ENCODE peak calls at places on chromosomes 5 and 9, in ten cellular contexts. O is CD8-positive, alpha-beta T cell; K is mammary epithelial cell; V is IMR-90; M is mesendoderm; Y is pancreas; E is A549; U is testis; A is heart left ventricle; P is cardiac muscle cell. F is an unnamed sample.

GRCh38 chr9:130137870-130138653 is 34.1 kb upstream of the NCS1 start:
- DNase-seq in O (no peak), K (peak; percentile 97), V (peak; percentile 98), M (peak; percentile 89), Y (no peak), E (peak; percentile 51), U (no peak), A (peak; percentile 57), P (no peak), F (peak; percentile 97)

GRCh38 chr9:136018257-136019031 is 57.3 kb upstream of the UBAC1 start:
- DNase-seq in O (no peak), K (no peak), V (no peak), M (no peak), Y (peak; percentile 52), E (no peak), U (no peak), A (peak; percentile 6), P (no peak), F (no peak)

GRCh38 chr5:39167141-39167972 is 52.0 kb downstream of the FYB1 start:
- DNase-seq in O (no peak), K (no peak), V (peak; percentile 28), M (no peak), Y (no peak), E (peak; percentile 24), U (no peak), A (no peak), P (no peak), F (peak; percentile 22)

GRCh38 chr5:40551706-40552557 is 127.8 kb upstream of the PTGER4 start:
- DNase-seq in O (no peak), K (peak; percentile 85), V (peak; percentile 98), M (peak; percentile 19), Y (no peak), E (peak; percentile 91), U (no peak), A (no peak), P (no peak), F (peak; percentile 95)

GRCh38 chr9:110426052-110426709 is 88.5 kb upstream of the TXNDC8 start:
- DNase-seq in O (no peak), K (peak; percentile 13), V (peak; percentile 44), M (no peak), Y (no peak), E (peak; percentile 38), U (no peak), A (no peak), P (no peak), F (peak; percentile 53)

GRCh38 chr9:74770508-74771261 is 117.0 kb downstream of the TRPM6 start:
- DNase-seq in O (no peak), K (no peak), V (no peak), M (peak; percentile 83), Y (peak; percentile 77), E (peak; percentile 82), U (peak; percentile 79), A (peak; percentile 8), P (peak; percentile 36), F (peak; percentile 41)

GRCh38 chr9:101727621-101728524 is 10.6 kb downstream of the GRIN3A start:
- DNase-seq in O (no peak), K (no peak), V (peak; percentile 11), M (peak; percentile 90), Y (no peak), E (peak; percentile 44), U (no peak), A (no peak), P (peak; percentile 16), F (peak; percentile 37)

GRCh38 chr5:40160435-40160834 is 519.3 kb upstream of the PTGER4 start:
- DNase-seq in O (no peak), K (no peak), V (peak; percentile 17), M (no peak), Y (no peak), E (no peak), U (no peak), A (no peak), P (no peak), F (no peak)

GRCh38 chr9:73869261-73869660 is 627.9 kb upstream of the RORB start:
- DNase-seq in O (no peak), K (peak; percentile 93), V (no peak), M (no peak), Y (no peak), E (peak; percentile 13), U (no peak), A (no peak), P (no peak), F (peak; percentile 24)

GRCh38 chr5:142277796-142278195 is 47.0 kb downstream of the SPRY4 start:
- DNase-seq in O (no peak), K (no peak), V (no peak), M (no peak), Y (no peak), E (no peak), U (no peak), A (no peak), P (no peak), F (no peak)

GRCh38 chr5:36383942-36384341 is 82.2 kb upstream of the RANBP3L start:
- DNase-seq in O (no peak), K (no peak), V (no peak), M (no peak), Y (no peak), E (no peak), U (no peak), A (no peak), P (no peak), F (no peak)

GRCh38 chr9:15576350-15577050 is 23.7 kb downstream of the CCDC171 start:
- DNase-seq in O (no peak), K (peak; percentile 45), V (peak; percentile 16), M (no peak), Y (no peak), E (no peak), U (no peak), A (no peak), P (no peak), F (no peak)

GRCh38 chr5:140926211-140926902 is at the start of gene PCDHAC1:
- DNase-seq in O (no peak), K (peak; percentile 70), V (no peak), M (peak; percentile 96), Y (peak; percentile 95), E (peak; percentile 84), U (peak; percentile 94), A (peak; percentile 67), P (peak; percentile 96), F (peak; percentile 70)
- H3K4me3 ChIP-seq in O (peak within 1 kb of the TSS; percentile 27), K (peak within 1 kb of the TSS; percentile 80), V (peak within 1 kb of the TSS; percentile 21), M (peak within 1 kb of the TSS; percentile 70), Y (peak within 1 kb of the TSS; percentile 26), E (peak within 1 kb of the TSS; percentile 53), U (peak within 1 kb of the TSS; percentile 48), A (peak within 1 kb of the TSS; percentile 59), P (peak within 1 kb of the TSS; percentile 26), F (peak within 1 kb of the TSS; percentile 42)

GRCh38 chr5:122701640-122702523 is 73.0 kb upstream of the SNX2 start:
- DNase-seq in O (no peak), K (no peak), V (no peak), M (peak; percentile 64), Y (no peak), E (no peak), U (no peak), A (no peak), P (no peak), F (no peak)

GRCh38 chr5:122694884-122695283 is 80.0 kb upstream of the SNX2 start:
- DNase-seq in O (no peak), K (no peak), V (no peak), M (no peak), Y (no peak), E (no peak), U (no peak), A (no peak), P (no peak), F (no peak)

GRCh38 chr5:122699226-122699625 is 75.7 kb upstream of the SNX2 start:
- DNase-seq in O (no peak), K (no peak), V (no peak), M (no peak), Y (no peak), E (no peak), U (no peak), A (no peak), P (no peak), F (peak; percentile 26)

GRCh38 chr5:122693963-122694362 is 80.9 kb upstream of the SNX2 start:
- DNase-seq in O (no peak), K (no peak), V (no peak), M (no peak), Y (no peak), E (no peak), U (no peak), A (no peak), P (no peak), F (no peak)

GRCh38 chr5:122697171-122697570 is 77.7 kb upstream of the SNX2 start:
- DNase-seq in O (no peak), K (no peak), V (no peak), M (no peak), Y (no peak), E (no peak), U (no peak), A (no peak), P (no peak), F (no peak)
- H3K4me1 ChIP-seq in O (no peaks in the 10 kb centered on the region), K (no peaks in the 10 kb centered on the region), V (no peaks in the 10 kb centered on the region), M (no peaks in the 10 kb centered on the region), Y (no peaks in the 10 kb centered on the region), E (no peaks in the 10 kb centered on the region), U (no peaks in the 10 kb centered on the region), A (no peaks in the 10 kb centered on the region), P (no peaks in the 10 kb centered on the region), F (no peaks in the 10 kb centered on the region)

GRCh38 chr5:151030377-151030776 is 10.0 kb downstream of the GPX3 start:
- DNase-seq in O (no peak), K (no peak), V (no peak), M (no peak), Y (no peak), E (no peak), U (peak; percentile 82), A (peak; percentile 39), P (no peak), F (no peak)
- H3K4me3 ChIP-seq in O (no peak overlapping the region), K (no peak overlapping the region), V (no peak overlapping the region), M (no peak overlapping the region), Y (no peak overlapping the region), E (no peak overlapping the region), U (no peak overlapping the region), A (no peak overlapping the region), P (no peak overlapping the region), F (no peak overlapping the region)

GRCh38 chr5:159182691-159183090 is 26.7 kb downstream of the RNF145 start:
- DNase-seq in O (no peak), K (no peak), V (peak; percentile 83), M (peak; percentile 48), Y (no peak), E (peak; percentile 77), U (no peak), A (no peak), P (no peak), F (peak; percentile 40)

GRCh38 chr5:159178978-159179377 is 30.4 kb downstream of the RNF145 start:
- DNase-seq in O (no peak), K (peak; percentile 96), V (peak; percentile 99), M (no peak), Y (no peak), E (peak; percentile 97), U (no peak), A (no peak), P (no peak), F (peak; percentile 99)

GRCh38 chr5:159181152-159181551 is 28.2 kb downstream of the RNF145 start:
- DNase-seq in O (no peak), K (no peak), V (peak; percentile 46), M (peak; percentile 23), Y (no peak), E (no peak), U (no peak), A (no peak), P (no peak), F (peak; percentile 42)

GRCh38 chr5:159183247-159183646 is 26.1 kb downstream of the RNF145 start:
- DNase-seq in O (no peak), K (no peak), V (no peak), M (no peak), Y (no peak), E (no peak), U (no peak), A (no peak), P (no peak), F (no peak)

GRCh38 chr5:159179556-159180305 is 29.6 kb downstream of the RNF145 start:
- DNase-seq in O (no peak), K (no peak), V (peak; percentile 22), M (no peak), Y (no peak), E (no peak), U (no peak), A (no peak), P (no peak), F (no peak)
- H3K4me1 ChIP-seq in O (peaks cover 31% of the 10 kb centered on the region), K (peaks cover 40% of the 10 kb centered on the region), V (peaks cover 22% of the 10 kb centered on the region), M (peaks cover under 1% of the 10 kb centered on the region), Y (no peaks in the 10 kb centered on the region), E (peaks cover 95% of the 10 kb centered on the region), U (peaks cover 21% of the 10 kb centered on the region), A (peaks cover 26% of the 10 kb centered on the region), P (peaks cover 16% of the 10 kb centered on the region), F (peaks cover 78% of the 10 kb centered on the region)